ENCODE peak calls at places on chromosomes 12 and 14, in eight cellular contexts. P, C, X, M, S, Q, O and Y are unnamed samples.

GRCh38 chr12:53806689-53807088 is 54.9 kb upstream of the CISTR start:
- DNase-seq in P (no peak), Q (no peak), C (peak), S (no peak), M (no peak), O (no peak), X (no peak), Y (no peak)

GRCh38 chr12:75526655-75527511 is 15.5 kb upstream of the KRR1 start:
- DNase-seq in Q (no peak), M (no peak), C (peak), O (peak), X (no peak), P (peak), S (no peak), Y (peak)

GRCh38 chr14:104440297-104440956 is 139.1 kb upstream of the C14orf180 start:
- DNase-seq in Q (no peak), X (no peak), O (no peak), P (no peak), S (no peak), M (no peak), C (no peak), Y (no peak)

GRCh38 chr12:113259499-113259953 is 38.3 kb downstream of the TPCN1 start:
- DNase-seq in S (peak), M (peak), Q (no peak), O (no peak), C (peak), P (peak), X (no peak), Y (no peak)

GRCh38 chr14:102314242-102315011 is 5.1 kb upstream of the ZNF839 start:
- DNase-seq in Q (peak), X (peak), C (peak), P (peak), S (no peak), M (peak), O (peak), Y (peak)

GRCh38 chr14:94363171-94363624 is 25.2 kb downstream of the SERPINA1 start:
- DNase-seq in Q (no peak), M (no peak), S (no peak), P (no peak), C (no peak), O (no peak), X (no peak), Y (peak)

GRCh38 chr12:45669762-45670161 is 59.7 kb upstream of the ARID2 start:
- DNase-seq in S (no peak), O (no peak), X (no peak), M (no peak), C (no peak), P (no peak), Q (no peak), Y (no peak)

GRCh38 chr14:75476274-75476995 is 45.8 kb upstream of the BATF start:
- DNase-seq in C (peak), S (no peak), Q (no peak), M (no peak), X (no peak), O (no peak), P (peak), Y (peak)

GRCh38 chr14:38553586-38553985 is 297.7 kb upstream of the CLEC14A start:
- DNase-seq in X (no peak), M (no peak), O (no peak), Q (no peak), S (peak), P (no peak), C (peak), Y (no peak)

GRCh38 chr14:56555921-56556570 is 23.6 kb upstream of the TMEM260 start:
- DNase-seq in P (no peak), Q (no peak), S (no peak), M (no peak), O (peak), C (peak), X (no peak), Y (peak)

GRCh38 chr14:93103392-93104080 is 12.2 kb downstream of the ITPK1 start:
- DNase-seq in P (no peak), X (no peak), Q (peak), C (no peak), S (no peak), O (no peak), M (no peak), Y (peak)

GRCh38 chr14:58133739-58134138 is 18.3 kb downstream of the ARMH4 start:
- DNase-seq in C (peak), M (no peak), S (peak), P (no peak), X (no peak), O (no peak), Q (no peak), Y (no peak)

GRCh38 chr12:41189395-41190251 is 1.5 kb downstream of the PDZRN4 start:
- DNase-seq in O (no peak), X (no peak), P (peak), C (no peak), S (no peak), Q (no peak), M (peak), Y (peak)

GRCh38 chr12:12661086-12661485 is 34.9 kb downstream of the GPR19 start:
- DNase-seq in O (no peak), C (peak), P (no peak), Q (no peak), X (no peak), M (no peak), S (peak), Y (no peak)

GRCh38 chr12:53775478-53776145 is 23.8 kb upstream of the CISTR start:
- DNase-seq in P (no peak), S (no peak), M (no peak), O (no peak), Q (no peak), X (no peak), C (peak), Y (no peak)

GRCh38 chr12:98352218-98352811 is 163.1 kb upstream of the TMPO start:
- DNase-seq in P (no peak), C (peak), X (no peak), O (no peak), M (no peak), S (no peak), Q (no peak), Y (no peak)

GRCh38 chr12:22306311-22306710 is 28.2 kb downstream of the ST8SIA1 start:
- DNase-seq in P (no peak), S (no peak), Q (no peak), O (no peak), X (no peak), M (no peak), C (peak), Y (no peak)

GRCh38 chr12:112160611-112161010 is 35.3 kb downstream of the TRAFD1 start:
- DNase-seq in P (no peak), C (no peak), S (no peak), M (no peak), O (no peak), X (no peak), Q (no peak), Y (no peak)

GRCh38 chr12:3252416-3252815 is 175.2 kb downstream of the TSPAN9 start:
- DNase-seq in O (no peak), Q (no peak), P (peak), X (no peak), S (peak), C (peak), M (peak), Y (no peak)

GRCh38 chr12:18135509-18135908 is 45.5 kb upstream of the RERGL start:
- DNase-seq in X (no peak), M (no peak), S (no peak), P (no peak), Q (no peak), O (no peak), C (peak), Y (no peak)

GRCh38 chr14:22898302-22898894 is 15.4 kb downstream of the REM2 start:
- DNase-seq in S (peak), P (peak), O (no peak), Q (no peak), C (peak), X (no peak), M (no peak), Y (no peak)

GRCh38 chr14:104746071-104746545 is 6.8 kb upstream of the SIVA1 start:
- DNase-seq in P (no peak), O (no peak), S (no peak), Q (no peak), X (no peak), M (no peak), C (no peak), Y (no peak)

GRCh38 chr12:130916251-130916911 is 37.3 kb upstream of the ADGRD1 start:
- DNase-seq in O (peak), X (peak), C (peak), Q (no peak), P (peak), M (peak), S (no peak), Y (peak)

GRCh38 chr12:56293785-56294184 is 6.3 kb downstream of the CS start:
- DNase-seq in P (no peak), C (no peak), S (no peak), O (no peak), X (no peak), Q (no peak), M (no peak), Y (no peak)

GRCh38 chr14:69880851-69881250 is 1.6 kb downstream of the SMOC1 start:
- DNase-seq in X (no peak), P (no peak), M (no peak), S (no peak), C (no peak), Q (no peak), O (no peak), Y (no peak)

GRCh38 chr14:69522026-69522425 is 37.5 kb downstream of the PLEKHD1 start:
- DNase-seq in P (no peak), C (no peak), X (no peak), M (no peak), O (no peak), Q (no peak), S (no peak), Y (no peak)

GRCh38 chr12:29255061-29255460 is 106.0 kb downstream of the FAR2 start:
- DNase-seq in X (no peak), S (no peak), C (no peak), O (no peak), Q (no peak), P (no peak), M (no peak), Y (no peak)

GRCh38 chr12:31217356-31218130 is 108.4 kb downstream of the SINHCAF start:
- DNase-seq in M (no peak), P (no peak), X (no peak), S (no peak), C (no peak), O (no peak), Q (no peak), Y (no peak)

GRCh38 chr14:105116451-105117256 is 51.4 kb upstream of the GPR132 start:
- DNase-seq in X (no peak), O (no peak), C (no peak), M (no peak), P (peak), Q (no peak), S (no peak), Y (no peak)

GRCh38 chr14:65297744-65298143 is 114.8 kb upstream of the FUT8 start:
- DNase-seq in P (no peak), C (no peak), O (no peak), S (no peak), X (no peak), Q (no peak), M (no peak), Y (no peak)

GRCh38 chr14:61254803-61255526 is 26.2 kb downstream of the TMEM30B start:
- DNase-seq in P (no peak), X (no peak), S (no peak), M (no peak), C (no peak), O (no peak), Q (no peak), Y (no peak)

GRCh38 chr12:27680638-27681037 is 15.6 kb upstream of the REP15 start:
- DNase-seq in Q (no peak), C (no peak), M (no peak), X (no peak), S (no peak), O (no peak), P (no peak), Y (no peak)

GRCh38 chr14:100334904-100335303 is 11.8 kb downstream of the SLC25A47 start:
- DNase-seq in C (no peak), X (no peak), O (no peak), M (no peak), P (no peak), Q (no peak), S (no peak), Y (peak)

GRCh38 chr14:104821971-104822608 is 21.2 kb downstream of the ZBTB42 start:
- DNase-seq in P (no peak), O (no peak), Q (no peak), X (no peak), M (no peak), C (no peak), S (no peak), Y (peak)

GRCh38 chr12:2813573-2814185 is 1.2 kb downstream of the ITFG2 start:
- DNase-seq in O (peak), P (peak), X (no peak), Q (no peak), M (no peak), C (peak), S (no peak), Y (peak)

GRCh38 chr12:124992874-124993567 is 424 bp upstream of the BRI3BP start:
- DNase-seq in M (peak), C (peak), X (peak), S (no peak), P (peak), O (peak), Q (peak), Y (peak)

GRCh38 chr14:50027797-50028196 is 88.6 kb downstream of the VCPKMT start:
- DNase-seq in P (no peak), M (no peak), Q (no peak), S (no peak), O (no peak), X (no peak), C (peak), Y (no peak)

GRCh38 chr14:74927225-74927624 is 4.2 kb upstream of the RPS6KL1 start:
- DNase-seq in X (no peak), O (no peak), C (no peak), P (no peak), S (no peak), Q (no peak), M (no peak), Y (no peak)